ENCODE peak calls at places on chromosomes 13 and 19, in ten cellular contexts. G, J, F, T, K, X, B, E, U and V are unnamed samples.

GRCh38 chr19:52658595-52658994 is 20.4 kb upstream of the ZNF83 start:
- DNase-seq in X (peak; percentile 46), U (no peak), E (no peak), B (no peak), F (no peak), J (no peak), K (no peak), T (peak; percentile 61), G (no peak), V (peak; percentile 21)

GRCh38 chr13:96053003-96053703 is at the start of gene UGGT2:
- DNase-seq in X (peak; percentile 90), J (peak; percentile 63), U (peak; percentile 91), T (peak; percentile 98), F (peak; percentile 98), K (peak; percentile 96), E (no peak), B (no peak), G (peak; percentile 95), V (peak; percentile 96)

GRCh38 chr13:101332583-101332982 is 83.7 kb downstream of the NALCN start:
- DNase-seq in J (no peak), F (no peak), K (no peak), E (no peak), B (no peak), U (no peak), X (no peak), G (no peak), T (no peak), V (no peak)

GRCh38 chr13:86383151-86383550 is 583.9 kb upstream of the SLITRK6 start:
- DNase-seq in U (no peak), G (no peak), T (no peak), X (no peak), K (no peak), E (no peak), F (no peak), B (no peak), J (no peak), V (no peak)

GRCh38 chr13:30375436-30375835 is 46.9 kb upstream of the UBE2L5 start:
- DNase-seq in J (no peak), U (no peak), T (no peak), E (no peak), B (no peak), F (no peak), K (no peak), X (no peak), G (no peak), V (no peak)

GRCh38 chr13:23987331-23987730 is 90.0 kb upstream of the C1QTNF9B start:
- DNase-seq in F (peak; percentile 47), J (no peak), X (no peak), B (no peak), T (no peak), G (no peak), U (no peak), K (no peak), E (no peak), V (no peak)

GRCh38 chr13:26693749-26694463 is 66.7 kb downstream of the GPR12 start:
- DNase-seq in K (no peak), J (no peak), X (peak; percentile 31), U (no peak), E (no peak), T (no peak), B (no peak), G (no peak), F (no peak), V (no peak)

GRCh38 chr19:7679017-7679720 is 1.5 kb upstream of the TRAPPC5 start:
- DNase-seq in F (no peak), B (peak; percentile 50), X (no peak), T (no peak), G (no peak), U (no peak), E (peak; percentile 60), K (no peak), J (no peak), V (peak; percentile 54)

GRCh38 chr19:32642771-32643170 is 32.2 kb downstream of the ANKRD27 start:
- DNase-seq in U (no peak), B (peak; percentile 36), X (no peak), J (no peak), G (no peak), E (peak; percentile 76), T (no peak), F (no peak), K (no peak), V (no peak)

GRCh38 chr19:15449620-15450527 is at the start of gene WIZ:
- DNase-seq in K (peak; percentile 89), J (no peak), U (no peak), T (peak; percentile 91), B (peak; percentile 67), X (peak; percentile 92), F (peak; percentile 84), E (peak; percentile 85), G (peak; percentile 91), V (peak; percentile 87)

GRCh38 chr19:31974290-31974689 is 371.1 kb upstream of the ZNF507 start:
- DNase-seq in U (no peak), G (no peak), T (no peak), E (no peak), B (no peak), X (no peak), K (no peak), J (no peak), F (no peak), V (no peak)

GRCh38 chr13:48530833-48531232 is 2.0 kb downstream of the RCBTB2 start:
- DNase-seq in F (no peak), B (no peak), J (no peak), U (no peak), T (no peak), G (no peak), E (no peak), X (no peak), K (no peak), V (no peak)

GRCh38 chr13:48532473-48533206 is at the start of gene RCBTB2:
- DNase-seq in G (peak; percentile 99), B (peak; percentile 97), E (peak; percentile 99), J (peak; percentile 83), F (peak; percentile 99), X (peak; percentile 98), U (peak; percentile 91), T (peak; percentile 100), K (peak; percentile 98), V (peak; percentile 99)

GRCh38 chr13:48533207-48533499 is 273 bp upstream of the RCBTB2 start:
- DNase-seq in T (no peak), U (no peak), X (no peak), K (no peak), F (no peak), J (no peak), B (no peak), E (no peak), G (no peak), V (no peak)

GRCh38 chr13:48532146-48532472 is 771 bp downstream of the RCBTB2 start:
- DNase-seq in J (no peak), B (no peak), U (no peak), T (peak; percentile 53), F (peak; percentile 63), E (no peak), G (no peak), X (no peak), K (no peak), V (no peak)

GRCh38 chr13:48531416-48532145 is 1.3 kb downstream of the RCBTB2 start:
- DNase-seq in T (no peak), X (no peak), E (no peak), J (no peak), B (no peak), U (no peak), G (no peak), K (peak; percentile 33), F (no peak), V (no peak)
- H3K4me3 ChIP-seq in T (peak overlapping the region; percentile 59), X (peak overlapping the region; percentile 90), E (peak overlapping the region; percentile 86), J (peak overlapping the region; percentile 58), B (peak overlapping the region; percentile 83), U (no peak overlapping the region), G (peak overlapping the region; percentile 80), K (peak overlapping the region; percentile 84), F (peak overlapping the region; percentile 98), V (peak overlapping the region; percentile 97)

DNA sequence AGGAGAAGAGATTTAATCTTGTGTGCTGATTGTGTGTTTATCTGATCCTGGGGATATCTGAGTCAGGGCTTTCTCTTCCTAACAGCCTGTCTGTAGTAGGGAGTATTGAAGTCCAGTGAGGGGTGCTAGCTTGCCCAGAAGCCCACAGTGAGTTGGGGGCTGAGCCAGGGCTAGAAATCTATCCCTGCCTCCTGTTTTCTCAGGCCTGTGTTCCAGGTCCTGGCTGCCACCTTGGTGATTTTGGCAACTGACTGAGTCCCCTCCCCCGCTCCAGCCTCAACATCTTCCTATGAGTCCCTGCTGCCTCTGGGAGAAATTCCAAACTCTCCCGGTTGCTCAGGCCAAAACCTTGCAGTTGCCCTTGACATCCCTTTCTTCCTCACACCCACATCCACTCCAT is 7.7 kb upstream of the NOVA2 start:
- DNase-seq in K (peak; percentile 75), E (no peak), G (no peak), X (peak; percentile 63), F (no peak), B (no peak), T (no peak), J (no peak), U (no peak), V (no peak)
- H3K4me3 ChIP-seq in K (no peak overlapping the region), E (no peak overlapping the region), G (no peak overlapping the region), X (no peak overlapping the region), F (no peak overlapping the region), B (no peak overlapping the region), T (no peak overlapping the region), J (no peak overlapping the region), U (no peak overlapping the region), V (no peak overlapping the region)

DNA sequence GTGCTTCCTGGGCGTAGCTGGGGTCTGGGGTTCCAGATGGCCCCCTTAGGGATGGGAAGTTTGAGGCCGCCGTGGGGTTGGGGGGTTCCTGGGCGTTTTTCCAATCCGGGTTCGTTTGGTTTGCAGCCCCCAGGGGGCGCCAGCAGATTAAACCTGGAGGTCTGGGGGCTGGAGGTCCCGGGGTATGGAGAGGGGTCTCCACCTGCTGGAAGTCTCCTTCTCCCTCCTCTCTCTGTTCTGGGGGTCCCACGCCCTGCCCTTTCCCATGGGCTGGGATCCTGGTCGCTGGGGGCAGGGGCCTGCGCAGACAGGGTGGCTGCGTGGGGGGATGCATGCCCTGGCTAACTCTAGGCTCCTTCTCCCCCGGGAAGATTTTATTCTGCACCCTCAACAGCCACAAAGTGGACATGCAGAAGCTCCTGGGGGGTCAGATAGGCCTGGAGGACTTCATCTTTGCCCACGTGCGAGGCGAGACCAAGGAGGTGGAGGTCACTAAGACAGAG is 897 bp downstream of the GIPC3 start:
- DNase-seq in U (no peak), F (peak; percentile 39), K (no peak), J (no peak), G (no peak), E (no peak), T (no peak), X (peak; percentile 87), B (no peak), V (no peak)
- H3K4me3 ChIP-seq in U (no peak overlapping the region), F (no peak overlapping the region), K (no peak overlapping the region), J (peak overlapping the region; percentile 51), G (peak overlapping the region; percentile 58), E (peak overlapping the region; percentile 62), T (no peak overlapping the region), X (peak overlapping the region; percentile 61), B (peak overlapping the region; percentile 46), V (no peak overlapping the region)

DNA sequence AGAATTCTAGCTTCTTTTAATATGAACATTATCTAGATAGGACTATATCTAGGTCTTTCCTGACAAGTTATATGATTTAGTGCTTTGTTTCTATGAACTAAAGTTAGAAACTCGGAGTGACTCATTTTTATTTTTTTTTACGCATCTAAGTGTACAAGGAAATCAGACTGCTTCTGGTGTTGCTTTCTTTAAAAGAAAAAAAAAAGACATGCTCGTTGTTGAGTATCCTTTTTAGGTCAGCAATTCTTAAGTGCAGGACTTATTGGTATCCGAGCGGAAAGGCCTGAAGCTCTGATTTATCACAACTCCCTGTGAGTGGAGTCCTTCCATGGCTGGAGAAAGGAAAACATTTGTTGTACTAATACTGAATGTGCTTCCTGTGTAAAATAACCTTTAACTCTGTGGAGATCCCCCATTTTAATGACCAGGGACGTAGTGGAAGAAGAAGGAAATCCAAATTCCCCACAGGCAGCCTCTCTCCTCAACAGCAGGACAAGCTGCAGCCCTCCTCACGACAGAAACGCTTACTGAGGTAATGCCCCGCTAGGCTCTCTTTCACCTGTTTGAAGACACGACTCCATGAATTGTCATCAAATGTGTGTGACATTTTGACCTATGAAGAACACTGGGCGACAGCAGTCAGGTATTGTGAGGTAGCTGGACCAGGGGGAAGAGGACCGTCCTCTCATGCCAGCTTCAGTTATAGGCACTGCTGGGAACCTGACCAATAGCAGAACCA is 17.9 kb upstream of the POMP start:
- DNase-seq in X (no peak), E (no peak), G (no peak), F (no peak), B (no peak), J (no peak), K (no peak), T (no peak), U (no peak), V (no peak)
- H3K4me3 ChIP-seq in X (no peak overlapping the region), E (no peak overlapping the region), G (no peak overlapping the region), F (no peak overlapping the region), B (no peak overlapping the region), J (no peak overlapping the region), K (no peak overlapping the region), T (no peak overlapping the region), U (no peak overlapping the region), V (no peak overlapping the region)